ENCODE peak calls at places on chromosomes 6 and 20, in seven cellular contexts. F is breast epithelium, P is tibial nerve, Z is sigmoid colon, D is gastrocnemius medialis, V is ovary, R is HepG2. B is an unnamed sample.

GRCh38 chr20:37821691-37822655 is 81.0 kb upstream of the VSTM2L start:
- DNase-seq in D (no peak), R (no peak), F (no peak), Z (peak; percentile 72), P (no peak), V (no peak), B (no peak)

GRCh38 chr6:158322724-158323560 is 10.7 kb downstream of the TULP4 start:
- DNase-seq in F (no peak), D (no peak), P (no peak), Z (no peak), V (no peak), R (peak; percentile 97), B (no peak)

GRCh38 chr6:158207452-158207788 is 39.3 kb downstream of the GTF2H5 start:
- DNase-seq in R (peak; percentile 80), P (no peak), V (no peak), D (no peak), F (no peak), Z (no peak), B (no peak)

GRCh38 chr6:9248125-9248524 is 812.8 kb upstream of the SLC35B3 start:
- DNase-seq in Z (no peak), F (no peak), V (no peak), P (no peak), R (no peak), D (no peak), B (no peak)

GRCh38 chr20:22909436-22909835 is 125.7 kb upstream of the SSTR4 start:
- DNase-seq in P (no peak), Z (no peak), D (no peak), V (no peak), R (no peak), F (no peak), B (no peak)

GRCh38 chr20:48630342-48631075 is 197.3 kb downstream of the PREX1 start:
- DNase-seq in P (no peak), Z (no peak), D (no peak), R (no peak), F (no peak), V (no peak), B (no peak)

GRCh38 chr20:57389695-57390603 is 1.2 kb upstream of the RBM38 start:
- DNase-seq in P (no peak), V (peak; percentile 73), F (no peak), R (no peak), Z (peak; percentile 74), D (peak; percentile 30), B (no peak)

GRCh38 chr6:152984387-152984872 is 1.6 kb upstream of the FBXO5 start:
- DNase-seq in Z (no peak), V (no peak), R (no peak), F (no peak), P (no peak), D (no peak), B (no peak)

GRCh38 chr6:131210469-131210868 is 75.2 kb downstream of the AKAP7 start:
- DNase-seq in F (no peak), P (no peak), Z (no peak), R (no peak), V (no peak), D (no peak), B (no peak)

GRCh38 chr20:62929051-62929538 is 2.8 kb upstream of the DIDO1 start:
- DNase-seq in V (peak; percentile 69), D (no peak), P (peak; percentile 42), F (peak; percentile 67), R (peak; percentile 50), Z (peak; percentile 80), B (peak; percentile 66)

GRCh38 chr6:108127056-108127455 is 38.8 kb upstream of the NR2E1 start:
- DNase-seq in R (no peak), D (no peak), F (no peak), P (no peak), V (no peak), Z (no peak), B (no peak)

GRCh38 chr6:89200706-89201215 is 16.4 kb downstream of the GABRR1 start:
- DNase-seq in P (no peak), V (no peak), Z (no peak), D (no peak), R (no peak), F (no peak), B (no peak)

GRCh38 chr20:58084966-58085365 is 143.5 kb downstream of the ANKRD60 start:
- DNase-seq in F (no peak), R (no peak), D (no peak), Z (no peak), V (no peak), P (no peak), B (peak; percentile 44)

GRCh38 chr20:48406462-48407235 is 421.1 kb downstream of the PREX1 start:
- DNase-seq in P (no peak), F (no peak), V (no peak), Z (no peak), R (no peak), D (no peak), B (no peak)

GRCh38 chr6:22830463-22830862 is 261.1 kb downstream of the HDGFL1 start:
- DNase-seq in Z (no peak), V (no peak), D (no peak), F (no peak), P (no peak), R (no peak), B (no peak)

GRCh38 chr20:56518126-56518525 is 6.4 kb upstream of the FAM209A start:
- DNase-seq in R (no peak), D (no peak), V (no peak), P (no peak), F (no peak), Z (no peak), B (no peak)

GRCh38 chr6:167445568-167445967 is 120.7 kb downstream of the TTLL2 start:
- DNase-seq in Z (no peak), F (no peak), V (no peak), D (no peak), P (no peak), R (no peak), B (no peak)

GRCh38 chr6:44022671-44023352 is 104.4 kb downstream of the MRPL14 start:
- DNase-seq in V (no peak), D (no peak), R (no peak), F (no peak), Z (peak; percentile 52), P (no peak), B (no peak)

GRCh38 chr20:32007787-32008616 is 2.2 kb upstream of the CCM2L start:
- DNase-seq in P (no peak), F (no peak), R (no peak), Z (no peak), D (no peak), V (no peak), B (peak; percentile 25)

GRCh38 chr6:126753616-126754015 is 364.9 kb upstream of the RSPO3 start:
- DNase-seq in V (no peak), D (no peak), Z (no peak), R (no peak), F (no peak), P (no peak), B (no peak)

GRCh38 chr6:38034269-38034914 is 214.9 kb downstream of the ZFAND3 start:
- DNase-seq in V (no peak), R (peak; percentile 18), D (no peak), F (no peak), P (no peak), Z (no peak), B (no peak)

GRCh38 chr6:28809947-28810654 is 113.7 kb downstream of the TRIM27 start:
- DNase-seq in F (no peak), Z (no peak), R (no peak), D (no peak), P (no peak), V (no peak), B (no peak)

GRCh38 chr6:44386929-44387345 is 569 bp upstream of the CDC5L start:
- DNase-seq in F (no peak), R (no peak), Z (no peak), D (no peak), V (no peak), P (no peak), B (peak; percentile 21)

GRCh38 chr6:122808121-122808885 is 19.2 kb downstream of the SMPDL3A start:
- DNase-seq in F (no peak), V (no peak), P (no peak), Z (no peak), R (no peak), D (no peak), B (no peak)

GRCh38 chr6:122809001-122809400 is 19.9 kb downstream of the SMPDL3A start:
- DNase-seq in P (no peak), V (no peak), Z (no peak), R (no peak), D (no peak), F (no peak), B (no peak)

GRCh38 chr6:122810189-122810588 is 21.1 kb downstream of the SMPDL3A start:
- DNase-seq in D (no peak), F (no peak), P (no peak), V (no peak), Z (no peak), R (no peak), B (no peak)

GRCh38 chr6:122806290-122806689 is 17.2 kb downstream of the SMPDL3A start:
- DNase-seq in Z (no peak), R (no peak), V (no peak), D (no peak), P (no peak), F (no peak), B (no peak)

DNA sequence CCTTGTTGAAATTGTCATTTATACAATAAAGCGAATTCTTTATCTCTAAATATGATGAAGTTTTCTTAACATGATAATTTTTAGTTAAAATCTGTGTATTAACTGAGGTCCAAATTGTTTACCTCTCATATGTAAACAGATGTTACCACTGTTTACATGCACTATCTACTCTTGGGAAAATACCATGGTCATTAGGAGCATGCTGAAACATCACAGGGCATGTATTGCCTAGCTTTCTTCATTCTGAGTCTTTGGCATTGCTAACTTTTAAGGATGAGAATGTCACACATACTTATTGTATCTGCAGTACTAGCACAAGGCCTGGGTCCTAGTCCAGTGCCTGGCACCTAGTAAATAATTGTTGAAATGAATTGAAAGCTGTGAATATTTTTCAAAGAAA is 20.6 kb downstream of the SMPDL3A start:
- DNase-seq in P (no peak), F (no peak), V (no peak), R (no peak), D (no peak), Z (no peak), B (no peak)
- TF ChIP-seq POLR2A in P (no peak), F (no peak), V (no peak), R (no peak), D (no peak), Z (no peak), B (no peak)

DNA sequence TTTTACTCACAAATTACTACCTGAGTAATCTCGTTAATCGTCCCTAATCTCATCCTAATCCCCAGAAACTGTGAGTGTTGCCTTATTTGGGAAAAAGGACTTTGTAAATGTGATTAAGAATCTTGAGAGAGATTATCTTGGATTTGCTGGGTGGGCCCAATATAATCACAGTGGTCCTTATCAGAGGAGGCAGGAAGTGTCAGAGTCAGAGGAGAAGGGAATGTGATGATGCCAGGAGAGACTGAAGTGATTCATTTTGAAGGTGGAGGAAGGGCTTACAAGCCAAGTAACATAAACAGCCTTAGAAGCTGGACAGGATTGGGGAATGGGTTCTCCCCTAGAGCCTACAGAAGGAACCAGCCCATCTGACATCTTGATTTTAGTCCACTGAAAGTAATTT is 16.7 kb downstream of the RPP21 start:
- DNase-seq in Z (no peak), D (no peak), P (no peak), F (no peak), V (no peak), R (no peak), B (no peak)
- H3K27me3 ChIP-seq in Z (peaks cover 17% of the 10 kb centered on the region), D (peaks cover 42% of the 10 kb centered on the region), P (peaks cover 77% of the 10 kb centered on the region), F (peaks cover 40% of the 10 kb centered on the region), V (no peaks in the 10 kb centered on the region), R (peaks cover 60% of the 10 kb centered on the region), B (peaks cover 9% of the 10 kb centered on the region)

GRCh38 chr20:50110141-50111047 is 2.6 kb downstream of the UBE2V1 start:
- DNase-seq in F (no peak), P (no peak), R (peak; percentile 45), V (no peak), D (no peak), Z (no peak), B (peak; percentile 75)
- H3K4me1 ChIP-seq in F (peaks cover 39% of the 10 kb centered on the region), P (peaks cover 88% of the 10 kb centered on the region), R (peaks cover 80% of the 10 kb centered on the region), V (peaks cover 11% of the 10 kb centered on the region), D (peaks cover 88% of the 10 kb centered on the region), Z (peaks cover 82% of the 10 kb centered on the region), B (peaks cover 69% of the 10 kb centered on the region)

GRCh38 chr20:16393836-16394235 is 179.4 kb downstream of the KIF16B start:
- DNase-seq in F (no peak), R (no peak), Z (no peak), P (no peak), V (no peak), D (no peak), B (no peak)
- TF ChIP-seq POLR2A in F (no peak), R (no peak), Z (no peak), P (no peak), V (no peak), D (no peak), B (no peak)

B was measured in body of pancreas.